ENCODE peak calls at places on chromosomes 13 and 19, in nine cellular contexts. H, I, P, M, Z, D, C, K and N are unnamed samples.

GRCh38 chr13:35872369-35872768 is 258.8 kb downstream of the DCLK1 start:
- DNase-seq in H (no peak), I (no peak), P (no peak), M (no peak), Z (no peak), D (no peak), C (no peak), K (no peak), N (no peak)

GRCh38 chr13:71149498-71150363 is 717.3 kb downstream of the DACH1 start:
- DNase-seq in H (no peak), I (no peak), P (no peak), M (no peak), Z (no peak), D (no peak), C (no peak), K (no peak), N (no peak)

GRCh38 chr19:49823472-49823871 is 5.4 kb downstream of the MED25 start:
- DNase-seq in H (no peak), I (no peak), P (no peak), M (no peak), Z (no peak), D (no peak), C (no peak), K (no peak), N (no peak)

GRCh38 chr13:46553886-46554855 is 1.2 kb downstream of the LRCH1 start:
- DNase-seq in H (peak), I (peak), P (no peak), M (peak), Z (peak), D (no peak), C (peak), K (peak), N (no peak)

GRCh38 chr13:39394811-39395685 is 207.9 kb downstream of the LHFPL6 start:
- DNase-seq in H (peak), I (no peak), P (no peak), M (no peak), Z (no peak), D (no peak), C (no peak), K (no peak), N (no peak)

GRCh38 chr13:29479716-29480492 is 115.6 kb downstream of the SLC7A1 start:
- DNase-seq in H (no peak), I (no peak), P (no peak), M (peak), Z (no peak), D (no peak), C (no peak), K (no peak), N (no peak)

GRCh38 chr13:46490129-46490528 is 62.8 kb upstream of the LRCH1 start:
- DNase-seq in H (peak), I (no peak), P (no peak), M (no peak), Z (no peak), D (no peak), C (no peak), K (peak), N (no peak)

GRCh38 chr19:33484226-33484774 is 37.3 kb downstream of the PEPD start:
- DNase-seq in H (no peak), I (no peak), P (no peak), M (no peak), Z (no peak), D (no peak), C (no peak), K (no peak), N (no peak)

GRCh38 chr19:4328243-4328990 is 10.2 kb downstream of the STAP2 start:
- DNase-seq in H (peak), I (peak), P (peak), M (peak), Z (peak), D (peak), C (peak), K (peak), N (peak)

GRCh38 chr13:41145136-41145908 is 12.7 kb upstream of the KBTBD6 start:
- DNase-seq in H (no peak), I (no peak), P (peak), M (no peak), Z (no peak), D (no peak), C (no peak), K (peak), N (no peak)

GRCh38 chr19:1859319-1859718 is 4.1 kb downstream of the KLF16 start:
- DNase-seq in H (peak), I (no peak), P (no peak), M (no peak), Z (no peak), D (no peak), C (no peak), K (no peak), N (no peak)

GRCh38 chr13:85408415-85408814 is 390.8 kb downstream of the SLITRK6 start:
- DNase-seq in H (no peak), I (no peak), P (no peak), M (no peak), Z (no peak), D (no peak), C (no peak), K (peak), N (no peak)

GRCh38 chr13:19861762-19862161 is 1.7 kb downstream of the ZMYM5 start:
- DNase-seq in H (no peak), I (no peak), P (no peak), M (no peak), Z (no peak), D (no peak), C (no peak), K (no peak), N (no peak)

GRCh38 chr19:53999694-54000093 is 8.3 kb downstream of the CACNG6 start:
- DNase-seq in H (no peak), I (no peak), P (no peak), M (no peak), Z (no peak), D (no peak), C (no peak), K (no peak), N (no peak)

GRCh38 chr19:46256855-46257254 is 27.3 kb downstream of the IGFL1 start:
- DNase-seq in H (no peak), I (no peak), P (no peak), M (no peak), Z (no peak), D (no peak), C (no peak), K (peak), N (no peak)

GRCh38 chr13:73334459-73334858 is 275.7 kb downstream of the KLF5 start:
- DNase-seq in H (no peak), I (no peak), P (no peak), M (no peak), Z (no peak), D (no peak), C (no peak), K (peak), N (peak)

GRCh38 chr13:40762849-40763248 is 8.1 kb downstream of the MRPS31 start:
- DNase-seq in H (no peak), I (no peak), P (no peak), M (no peak), Z (no peak), D (no peak), C (no peak), K (peak), N (no peak)

GRCh38 chr13:33218020-33218419 is 67.5 kb downstream of the STARD13 start:
- DNase-seq in H (peak), I (no peak), P (no peak), M (peak), Z (no peak), D (no peak), C (no peak), K (peak), N (no peak)

GRCh38 chr13:111335263-111335662 is 14.8 kb downstream of the TEX29 start:
- DNase-seq in H (no peak), I (no peak), P (no peak), M (no peak), Z (no peak), D (no peak), C (no peak), K (no peak), N (no peak)

GRCh38 chr13:35699805-35700204 is 223.3 kb upstream of the MAB21L1 start:
- DNase-seq in H (no peak), I (no peak), P (no peak), M (no peak), Z (no peak), D (no peak), C (no peak), K (peak), N (peak)

GRCh38 chr13:45623516-45624090 is 8.1 kb upstream of the ERICH6B start:
- DNase-seq in H (peak), I (no peak), P (no peak), M (peak), Z (no peak), D (no peak), C (no peak), K (peak), N (no peak)

GRCh38 chr13:39971526-39971925 is 316.1 kb downstream of the COG6 start:
- DNase-seq in H (no peak), I (no peak), P (no peak), M (no peak), Z (no peak), D (no peak), C (no peak), K (no peak), N (no peak)

GRCh38 chr13:67408823-67409222 is 178.7 kb upstream of the PCDH9 start:
- DNase-seq in H (peak), I (no peak), P (no peak), M (peak), Z (no peak), D (no peak), C (no peak), K (no peak), N (no peak)

GRCh38 chr19:39599116-39599515 is 3.2 kb upstream of the LGALS13 start:
- DNase-seq in H (peak), I (no peak), P (no peak), M (peak), Z (peak), D (no peak), C (no peak), K (peak), N (no peak)

GRCh38 chr13:84400711-84401110 is 518.4 kb upstream of the SLITRK1 start:
- DNase-seq in H (no peak), I (no peak), P (peak), M (no peak), Z (no peak), D (peak), C (no peak), K (peak), N (peak)

GRCh38 chr13:69601661-69602060 is 506.0 kb upstream of the ATXN8OS start:
- DNase-seq in H (no peak), I (no peak), P (no peak), M (no peak), Z (no peak), D (no peak), C (no peak), K (no peak), N (no peak)

GRCh38 chr19:46727036-46727501 is 10.2 kb upstream of the PRKD2 start:
- DNase-seq in H (no peak), I (no peak), P (no peak), M (no peak), Z (no peak), D (no peak), C (no peak), K (no peak), N (no peak)

GRCh38 chr19:1618157-1619093 is 13.2 kb upstream of the UQCR11 start:
- DNase-seq in H (peak), I (no peak), P (no peak), M (peak), Z (peak), D (no peak), C (no peak), K (peak), N (no peak)

GRCh38 chr19:30373593-30373992 is 1.4 kb downstream of the ZNF536 start:
- DNase-seq in H (peak), I (no peak), P (no peak), M (peak), Z (no peak), D (no peak), C (no peak), K (no peak), N (no peak)

GRCh38 chr19:41813911-41814310 is 17.5 kb downstream of the CEACAM3 start:
- DNase-seq in H (no peak), I (no peak), P (no peak), M (no peak), Z (no peak), D (no peak), C (no peak), K (no peak), N (no peak)

GRCh38 chr19:58386166-58386575 is 898 bp upstream of the RPS5 start:
- DNase-seq in H (no peak), I (no peak), P (no peak), M (no peak), Z (no peak), D (no peak), C (no peak), K (no peak), N (no peak)

GRCh38 chr13:94205896-94206295 is 273.6 kb downstream of the DCT start:
- DNase-seq in H (no peak), I (no peak), P (no peak), M (no peak), Z (no peak), D (no peak), C (no peak), K (no peak), N (no peak)

GRCh38 chr13:106488671-106489070 is 46.8 kb downstream of the EFNB2 start:
- DNase-seq in H (peak), I (no peak), P (no peak), M (no peak), Z (no peak), D (no peak), C (no peak), K (no peak), N (no peak)

GRCh38 chr19:55958356-55958755 is 10.7 kb downstream of the NLRP8 start:
- DNase-seq in H (no peak), I (no peak), P (no peak), M (no peak), Z (no peak), D (no peak), C (no peak), K (no peak), N (no peak)

GRCh38 chr13:40681341-40682051 is 15.1 kb upstream of the FOXO1 start:
- DNase-seq in H (no peak), I (no peak), P (no peak), M (no peak), Z (no peak), D (no peak), C (no peak), K (peak), N (no peak)

GRCh38 chr19:2524840-2525723 is 49.2 kb downstream of the GADD45B start:
- DNase-seq in H (peak), I (no peak), P (no peak), M (peak), Z (no peak), D (no peak), C (no peak), K (peak), N (no peak)

GRCh38 chr13:76338003-76338402 is 548.2 kb downstream of the KCTD12 start:
- DNase-seq in H (no peak), I (no peak), P (no peak), M (no peak), Z (no peak), D (no peak), C (no peak), K (no peak), N (no peak)

GRCh38 chr19:4035582-4035981 is 28.0 kb downstream of the PIAS4 start:
- DNase-seq in H (no peak), I (no peak), P (no peak), M (no peak), Z (no peak), D (no peak), C (no peak), K (no peak), N (no peak)